ENCODE peak calls at places on chromosomes 7 and 10, in five cellular contexts. N, G, A, J and O are unnamed samples.

GRCh38 chr10:71307469-71308085 is 11.5 kb upstream of the SLC29A3 start:
- DNase-seq in N (no peak), A (no peak), J (no peak), G (no peak), O (no peak)

GRCh38 chr10:112244197-112244596 is 39.0 kb upstream of the TECTB start:
- DNase-seq in J (no peak), A (no peak), N (no peak), G (no peak), O (no peak)

GRCh38 chr10:104339469-104340098 is 1.3 kb upstream of the ITPRIP start:
- DNase-seq in J (no peak), G (no peak), A (peak; percentile 56), N (peak; percentile 75), O (peak; percentile 87)

GRCh38 chr10:93876391-93876790 is 17.4 kb upstream of the SLC35G1 start:
- DNase-seq in A (no peak), G (no peak), N (no peak), J (no peak), O (no peak)

GRCh38 chr7:30791126-30791525 is 19.9 kb downstream of the MINDY4 start:
- DNase-seq in A (no peak), N (no peak), J (no peak), G (peak; percentile 62), O (no peak)

GRCh38 chr7:105782391-105783063 is 93.9 kb downstream of the ATXN7L1 start:
- DNase-seq in G (no peak), J (no peak), N (no peak), A (no peak), O (peak; percentile 55)

GRCh38 chr10:112958275-112958995 is 8.4 kb downstream of the TCF7L2 start:
- DNase-seq in G (peak; percentile 63), N (no peak), A (no peak), J (no peak), O (no peak)

GRCh38 chr7:37247881-37248280 is 200.8 kb downstream of the ELMO1 start:
- DNase-seq in J (no peak), A (no peak), N (no peak), G (peak; percentile 82), O (no peak)

GRCh38 chr10:64486149-64486548 is 964.9 kb downstream of the REEP3 start:
- DNase-seq in A (no peak), J (no peak), N (no peak), G (no peak), O (no peak)

GRCh38 chr7:12684733-12685132 is 2.7 kb upstream of the ARL4A start:
- DNase-seq in A (no peak), G (no peak), N (no peak), J (no peak), O (no peak)

GRCh38 chr10:127259385-127259784 is 63.0 kb upstream of the INSYN2A start:
- DNase-seq in N (no peak), G (no peak), A (no peak), J (no peak), O (no peak)

GRCh38 chr10:47013469-47014169 is 102.4 kb downstream of the PTPN20 start:
- DNase-seq in G (peak; percentile 57), J (no peak), N (no peak), A (no peak), O (peak; percentile 77)

GRCh38 chr10:94430705-94431104 is 28.4 kb downstream of the TBC1D12 start:
- DNase-seq in G (no peak), N (no peak), A (no peak), J (no peak), O (no peak)

GRCh38 chr7:105680505-105681187 is 99.4 kb upstream of the EFCAB10 start:
- DNase-seq in G (no peak), A (peak; percentile 68), J (no peak), N (no peak), O (peak; percentile 67)

GRCh38 chr10:129849853-129850252 is 114.2 kb downstream of the EBF3 start:
- DNase-seq in G (no peak), J (no peak), A (no peak), N (no peak), O (no peak)

GRCh38 chr7:35446091-35446490 is 192.2 kb upstream of the TBX20 start:
- DNase-seq in G (peak; percentile 5), J (no peak), A (no peak), N (no peak), O (no peak)

GRCh38 chr10:6199131-6199733 is 3.5 kb upstream of the PFKFB3 start:
- DNase-seq in J (no peak), G (no peak), N (peak; percentile 46), A (no peak), O (no peak)

GRCh38 chr10:62099299-62099698 is 169.3 kb downstream of the RTKN2 start:
- DNase-seq in N (no peak), J (no peak), A (no peak), G (no peak), O (no peak)

GRCh38 chr7:100674441-100675407 is 1.2 kb downstream of the GNB2 start:
- DNase-seq in G (peak; percentile 67), A (no peak), N (no peak), J (peak; percentile 68), O (peak; percentile 75)

GRCh38 chr10:14692344-14693199 is 82.1 kb downstream of the FAM107B start:
- DNase-seq in J (no peak), G (no peak), A (no peak), N (no peak), O (no peak)

GRCh38 chr7:142939226-142939910 is at the start of gene LLCFC1:
- DNase-seq in J (peak; percentile 33), N (peak; percentile 40), G (peak; percentile 84), A (peak; percentile 13), O (no peak)

GRCh38 chr10:100485336-100485735 is 22.5 kb downstream of the WNT8B start:
- DNase-seq in G (peak; percentile 43), J (no peak), A (no peak), N (no peak), O (no peak)

GRCh38 chr10:17758896-17759295 is 6.9 kb downstream of the TMEM236 start:
- DNase-seq in G (no peak), J (no peak), A (no peak), N (no peak), O (no peak)

GRCh38 chr7:56811081-56811480 is 321.2 kb downstream of the ZNF479 start:
- DNase-seq in N (no peak), G (no peak), J (peak; percentile 6), A (no peak), O (no peak)

GRCh38 chr7:42858570-42858969 is 53.3 kb downstream of the C7orf25 start:
- DNase-seq in J (no peak), N (no peak), A (no peak), G (no peak), O (no peak)

GRCh38 chr7:96322373-96322695 is 436 bp upstream of the SLC25A13 start:
- DNase-seq in A (no peak), N (no peak), G (no peak), J (no peak), O (no peak)

DNA sequence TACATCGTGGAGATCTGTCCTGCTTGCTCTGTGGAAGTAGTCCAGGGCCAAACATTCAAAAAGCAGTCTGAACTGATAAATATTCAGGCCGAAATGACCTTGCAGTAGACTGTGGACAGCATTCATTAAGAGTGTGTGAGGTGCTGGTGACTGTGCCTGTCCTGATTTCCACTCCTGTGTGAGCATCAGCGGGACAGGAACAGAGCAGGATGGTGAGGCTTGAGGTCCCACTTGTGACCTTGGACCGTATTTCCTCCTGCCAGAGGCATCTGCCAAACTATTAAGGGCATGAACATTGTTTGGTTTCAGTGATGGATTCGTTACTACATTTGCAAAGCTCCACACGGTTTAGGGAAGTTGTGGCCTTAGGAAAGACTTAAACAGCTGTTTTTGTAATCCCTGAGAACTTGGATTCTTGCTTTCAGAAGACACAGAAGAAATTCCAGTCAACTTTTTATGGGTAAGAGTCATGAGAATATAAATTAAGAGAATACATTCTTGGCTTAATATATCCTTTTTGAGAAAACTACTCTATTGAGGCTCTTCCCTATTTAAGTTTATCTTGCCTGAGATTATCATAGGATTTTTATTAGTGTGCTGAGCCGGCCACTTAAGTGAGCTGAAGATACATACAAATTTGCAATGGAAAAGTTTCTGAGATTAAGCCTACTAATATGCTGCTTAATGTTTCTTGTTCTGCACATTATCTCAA is 32.9 kb downstream of the CCNY start:
- DNase-seq in A (no peak), J (no peak), G (no peak), N (no peak), O (no peak)
- H3K4me1 ChIP-seq in A (peaks cover 74% of the 10 kb centered on the region), J (peaks cover 6% of the 10 kb centered on the region), G (peaks cover 4% of the 10 kb centered on the region), N (peaks cover 3% of the 10 kb centered on the region), O (peaks cover 84% of the 10 kb centered on the region)

GRCh38 chr10:30701471-30702173 is 72.1 kb upstream of the LYZL2 start:
- DNase-seq in A (no peak), J (peak; percentile 48), N (no peak), G (no peak), O (no peak)
- H3K4me3 ChIP-seq in A (no peak overlapping the region), J (no peak overlapping the region), N (no peak overlapping the region), G (no peak overlapping the region), O (no peak overlapping the region)

GRCh38 chr10:13386021-13386420 is 37.9 kb upstream of the SEPHS1 start:
- DNase-seq in A (no peak), J (no peak), G (no peak), N (no peak), O (no peak)

GRCh38 chr10:13388478-13388877 is 40.4 kb upstream of the SEPHS1 start:
- DNase-seq in G (no peak), N (no peak), A (no peak), J (no peak), O (no peak)

DNA sequence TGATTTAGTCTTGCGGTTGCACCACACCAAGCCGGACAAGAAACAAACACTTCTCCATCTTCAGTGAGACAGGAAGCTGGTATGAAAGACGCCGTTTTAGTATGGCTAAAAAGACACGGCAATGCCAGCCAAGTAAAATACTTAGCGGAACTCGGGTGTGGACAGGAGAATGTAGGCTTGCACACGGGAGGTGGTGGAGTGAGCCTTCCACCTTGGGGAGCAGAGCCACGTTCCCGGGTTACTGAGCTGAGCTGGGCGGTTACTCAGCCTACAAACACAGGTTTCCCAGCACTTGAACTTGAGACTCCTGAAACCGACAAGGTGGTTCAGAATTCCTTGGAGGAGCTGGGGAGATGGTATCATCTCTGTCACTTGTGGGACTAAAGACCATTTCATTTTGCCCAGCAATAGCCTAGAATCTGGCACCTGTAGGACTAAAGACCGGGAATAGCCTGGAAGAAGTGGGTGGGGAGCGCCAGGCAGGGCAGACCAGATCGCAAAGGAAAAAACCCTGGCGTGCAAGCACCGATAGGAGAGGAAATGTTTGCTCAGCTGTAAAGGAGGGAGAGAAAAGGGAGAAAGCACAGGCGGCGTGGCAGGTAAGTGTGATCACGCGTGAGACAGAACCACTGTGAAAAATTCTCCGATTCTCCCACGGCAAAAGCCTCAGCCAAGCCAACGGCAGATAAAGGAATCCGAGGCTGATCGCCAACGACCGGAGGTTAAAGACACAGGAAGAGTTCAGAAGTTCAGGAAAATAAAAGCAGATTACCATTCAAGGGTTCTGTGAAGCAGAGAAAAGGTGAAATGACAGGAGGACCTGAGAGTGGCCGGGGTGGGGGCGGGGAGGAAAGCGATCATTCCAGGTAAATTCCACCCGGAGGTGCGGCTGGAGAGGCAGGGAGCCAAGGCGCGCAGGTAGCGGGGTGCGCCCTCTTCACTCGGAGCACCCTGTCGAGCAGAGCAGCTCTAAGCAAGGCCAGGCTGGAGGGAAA is 35.0 kb upstream of the SEPHS1 start:
- DNase-seq in A (no peak), N (peak; percentile 36), J (no peak), G (peak; percentile 67), O (peak; percentile 12)
- TF ChIP-seq POLR2AphosphoS5 in A (no peak), N (no peak), J (no peak), G (no peak), O (no peak)

DNA sequence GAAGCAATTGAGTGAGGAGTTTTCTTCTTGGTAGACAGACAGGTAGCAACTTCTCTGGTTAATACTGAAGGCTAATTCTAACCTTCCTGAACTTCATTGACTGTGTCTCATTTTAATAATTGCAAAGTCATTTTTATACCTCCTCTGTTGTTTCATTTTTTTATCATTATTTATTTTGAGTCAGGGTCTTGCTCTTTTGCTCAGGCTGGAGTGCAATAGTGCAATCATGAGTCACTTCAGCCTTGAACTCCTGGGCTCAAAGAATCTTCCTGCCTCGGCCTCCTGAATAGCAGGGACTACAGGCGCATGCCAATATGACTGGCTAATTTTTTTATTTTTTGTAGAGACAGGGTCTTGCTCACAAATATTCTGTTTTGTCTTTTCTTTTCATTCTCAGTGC is 45.4 kb downstream of the APBB1IP start:
- DNase-seq in J (no peak), N (no peak), G (no peak), A (peak; percentile 27), O (no peak)
- H3K4me1 ChIP-seq in J (no peaks in the 10 kb centered on the region), N (no peaks in the 10 kb centered on the region), G (no peaks in the 10 kb centered on the region), A (peaks cover 13% of the 10 kb centered on the region), O (peaks cover 21% of the 10 kb centered on the region)